ENCODE peak calls at places on chromosomes 6 and 20, in eight cellular contexts. C is substantia nigra; A is NCI-H345; L is T-cell; O is GM04504; W is NCI-H2171 treated with DMSO at 0.1 percent for 48 hours; B is heart right ventricle; U is central memory CD4-positive, alpha-beta T cell. X is an unnamed sample.

GRCh38 chr20:63094767-63095499 is 88.2 kb upstream of the BHLHE23 start:
- DNase-seq in C (no peak), A (no peak), L (no peak), O (no peak), W (no peak), B (no peak), U (no peak), X (no peak)

GRCh38 chr6:35139924-35140524 is 1.1 kb downstream of the TCP11 start:
- DNase-seq in C (peak), A (peak), L (peak), O (peak), W (peak), B (peak), U (peak), X (peak)

GRCh38 chr20:62704341-62704948 is 4.2 kb upstream of the NTSR1 start:
- DNase-seq in C (peak), A (peak), L (no peak), O (peak), W (peak), B (peak), U (no peak), X (peak)

GRCh38 chr6:34491091-34491430 is 25.2 kb downstream of the PACSIN1 start:
- DNase-seq in C (no peak), A (peak), L (no peak), O (peak), W (no peak), B (no peak), U (no peak), X (no peak)

GRCh38 chr6:161137320-161137719 is 136.5 kb downstream of the AGPAT4 start:
- DNase-seq in C (no peak), A (no peak), L (no peak), O (no peak), W (no peak), B (no peak), U (no peak), X (no peak)

GRCh38 chr6:77474286-77474956 is 11.1 kb upstream of the HTR1B start:
- DNase-seq in C (no peak), A (no peak), L (no peak), O (no peak), W (no peak), B (no peak), U (no peak), X (no peak)

GRCh38 chr20:9218412-9219001 is 149.6 kb downstream of the PLCB4 start:
- DNase-seq in C (no peak), A (no peak), L (no peak), O (no peak), W (no peak), B (no peak), U (no peak), X (no peak)

GRCh38 chr20:8073024-8073832 is 53.7 kb upstream of the TMX4 start:
- DNase-seq in C (no peak), A (no peak), L (no peak), O (peak), W (no peak), B (no peak), U (peak), X (no peak)

GRCh38 chr6:119284861-119285521 is 64.6 kb downstream of the MAN1A1 start:
- DNase-seq in C (no peak), A (no peak), L (peak), O (no peak), W (peak), B (no peak), U (no peak), X (no peak)

GRCh38 chr6:5499644-5500306 is 238.5 kb downstream of the FARS2 start:
- DNase-seq in C (no peak), A (no peak), L (no peak), O (peak), W (no peak), B (no peak), U (no peak), X (no peak)

GRCh38 chr6:6721606-6722005 is 133.1 kb downstream of the LY86 start:
- DNase-seq in C (no peak), A (no peak), L (no peak), O (no peak), W (peak), B (no peak), U (no peak), X (no peak)

GRCh38 chr6:137910424-137910834 is 43.4 kb downstream of the TNFAIP3 start:
- DNase-seq in C (no peak), A (no peak), L (no peak), O (no peak), W (no peak), B (peak), U (no peak), X (no peak)

GRCh38 chr6:21887301-21888185 is 294.0 kb downstream of the SOX4 start:
- DNase-seq in C (no peak), A (peak), L (no peak), O (no peak), W (peak), B (peak), U (no peak), X (no peak)

GRCh38 chr6:135910943-135911618 is 59.6 kb downstream of the PDE7B start:
- DNase-seq in C (no peak), A (no peak), L (no peak), O (no peak), W (no peak), B (no peak), U (no peak), X (no peak)

GRCh38 chr20:33568378-33569289 is 78.7 kb downstream of the CBFA2T2 start:
- DNase-seq in C (peak), A (peak), L (no peak), O (no peak), W (peak), B (peak), U (no peak), X (no peak)

GRCh38 chr6:10237284-10238043 is 177.4 kb downstream of the TFAP2A start:
- DNase-seq in C (no peak), A (no peak), L (no peak), O (peak), W (no peak), B (no peak), U (no peak), X (peak)

GRCh38 chr20:50709574-50709973 is 18.2 kb upstream of the RIPOR3 start:
- DNase-seq in C (no peak), A (no peak), L (no peak), O (no peak), W (no peak), B (no peak), U (no peak), X (no peak)

GRCh38 chr6:36852481-36853147 is 13.4 kb upstream of the CPNE5 start:
- DNase-seq in C (no peak), A (no peak), L (no peak), O (peak), W (no peak), B (no peak), U (no peak), X (no peak)

GRCh38 chr6:100353276-100354015 is 111.3 kb downstream of the SIM1 start:
- DNase-seq in C (no peak), A (no peak), L (no peak), O (no peak), W (no peak), B (no peak), U (no peak), X (no peak)

GRCh38 chr20:44115762-44116644 is 71.0 kb downstream of the JPH2 start:
- DNase-seq in C (no peak), A (no peak), L (no peak), O (no peak), W (no peak), B (no peak), U (no peak), X (no peak)

GRCh38 chr20:52812231-52812847 is 159.8 kb upstream of the TSHZ2 start:
- DNase-seq in C (no peak), A (no peak), L (no peak), O (no peak), W (no peak), B (no peak), U (no peak), X (no peak)

GRCh38 chr20:17898548-17898994 is 70.0 kb downstream of the SNX5 start:
- DNase-seq in C (peak), A (peak), L (peak), O (no peak), W (peak), B (peak), U (peak), X (peak)

GRCh38 chr20:22379472-22379871 is 204.9 kb downstream of the FOXA2 start:
- DNase-seq in C (no peak), A (peak), L (no peak), O (peak), W (no peak), B (no peak), U (no peak), X (peak)

GRCh38 chr6:12137480-12137879 is 125.4 kb downstream of the HIVEP1 start:
- DNase-seq in C (peak), A (no peak), L (no peak), O (peak), W (peak), B (peak), U (no peak), X (peak)

GRCh38 chr6:41352396-41352795 is 17.0 kb downstream of the NCR2 start:
- DNase-seq in C (no peak), A (no peak), L (no peak), O (no peak), W (no peak), B (no peak), U (no peak), X (no peak)

GRCh38 chr6:6746334-6746969 is 157.9 kb downstream of the LY86 start:
- DNase-seq in C (no peak), A (no peak), L (no peak), O (no peak), W (no peak), B (peak), U (no peak), X (no peak)

GRCh38 chr20:5531318-5532081 is 214.7 kb upstream of the PROKR2 start:
- DNase-seq in C (no peak), A (no peak), L (no peak), O (no peak), W (no peak), B (no peak), U (no peak), X (peak)

GRCh38 chr6:44263357-44264100 is 1.8 kb downstream of the NFKBIE start:
- DNase-seq in C (no peak), A (no peak), L (no peak), O (no peak), W (no peak), B (no peak), U (peak), X (no peak)

GRCh38 chr20:22977047-22977785 is 57.9 kb upstream of the SSTR4 start:
- DNase-seq in C (no peak), A (no peak), L (no peak), O (no peak), W (no peak), B (peak), U (no peak), X (no peak)

GRCh38 chr6:29602564-29603361 is 17.8 kb downstream of the OR2H2 start:
- DNase-seq in C (no peak), A (no peak), L (no peak), O (no peak), W (peak), B (no peak), U (no peak), X (no peak)

GRCh38 chr20:7926767-7927166 is 13.5 kb downstream of the HAO1 start:
- DNase-seq in C (peak), A (peak), L (no peak), O (peak), W (peak), B (no peak), U (no peak), X (no peak)

GRCh38 chr6:136994782-136995181 is 50.0 kb downstream of the IL20RA start:
- DNase-seq in C (no peak), A (peak), L (no peak), O (no peak), W (no peak), B (no peak), U (no peak), X (no peak)

GRCh38 chr6:41072836-41073202 is at the start of gene NFYA:
- DNase-seq in C (peak), A (no peak), L (no peak), O (no peak), W (no peak), B (no peak), U (no peak), X (no peak)

GRCh38 chr6:1552296-1552761 is 57.4 kb upstream of the FOXC1 start:
- DNase-seq in C (no peak), A (no peak), L (no peak), O (no peak), W (no peak), B (no peak), U (peak), X (no peak)

X was measured in LoVo.